ENCODE peak calls at places on chromosomes 5 and 9, in four cellular contexts. D is MM.1S, Q is stomach, M is astrocyte. V is an unnamed sample. For H3K27me3, the result is how much of the 10 kb centered on the place peaks cover.

GRCh38 chr5:175547810-175548209 is 69.5 kb downstream of the SFXN1 start:
- DNase-seq in D (no peak), Q (no peak), M (no peak), V (no peak)

GRCh38 chr5:94908889-94909480 is 290.5 kb downstream of the SLF1 start:
- DNase-seq in D (peak), Q (no peak), M (peak), V (peak)

GRCh38 chr5:125890387-125890955 is 532.7 kb upstream of the GRAMD2B start:
- DNase-seq in D (no peak), Q (no peak), M (peak), V (peak)

GRCh38 chr5:151696470-151697061 is 9.9 kb upstream of the SPARC start:
- DNase-seq in D (no peak), Q (no peak), M (peak), V (peak)

GRCh38 chr5:151770383-151771258 is 1.1 kb upstream of the G3BP1 start:
- DNase-seq in D (peak), Q (peak), M (peak), V (peak)

GRCh38 chr5:44871401-44871800 is 62.7 kb downstream of the MRPS30 start:
- DNase-seq in D (no peak), Q (no peak), M (no peak), V (no peak)

GRCh38 chr5:177466861-177467260 is 6.6 kb downstream of the DBN1 start:
- DNase-seq in D (no peak), Q (no peak), M (no peak), V (no peak)

GRCh38 chr5:100479079-100479688 is 56.0 kb upstream of the FAM174A start:
- DNase-seq in D (peak), Q (no peak), M (peak), V (no peak)

GRCh38 chr5:151448038-151448985 is 909 bp downstream of the SLC36A1 start:
- DNase-seq in D (peak), Q (peak), M (no peak), V (peak)

GRCh38 chr5:177576169-177576568 is 15.8 kb upstream of the TMED9 start:
- DNase-seq in D (no peak), Q (no peak), M (no peak), V (no peak)

GRCh38 chr5:173633304-173633703 is 16.9 kb upstream of the BOD1 start:
- DNase-seq in D (no peak), Q (no peak), M (no peak), V (no peak)

GRCh38 chr9:69919461-69920061 is 98.9 kb downstream of the CFAP95 start:
- DNase-seq in D (peak), Q (no peak), M (peak), V (peak)

GRCh38 chr9:17520264-17521058 is 58.4 kb upstream of the SH3GL2 start:
- DNase-seq in D (no peak), Q (no peak), M (no peak), V (no peak)

GRCh38 chr9:108551030-108551964 is 304.5 kb downstream of the ACTL7B start:
- DNase-seq in D (no peak), Q (no peak), M (peak), V (peak)

GRCh38 chr9:6600426-6600825 is 45.1 kb downstream of the GLDC start:
- DNase-seq in D (no peak), Q (no peak), M (no peak), V (no peak)

GRCh38 chr9:98927724-98928123 is 16.0 kb upstream of the COL15A1 start:
- DNase-seq in D (no peak), Q (no peak), M (no peak), V (no peak)

GRCh38 chr5:43305948-43306563 is 7.2 kb downstream of the HMGCS1 start:
- DNase-seq in D (peak), Q (no peak), M (peak), V (peak)

DNA sequence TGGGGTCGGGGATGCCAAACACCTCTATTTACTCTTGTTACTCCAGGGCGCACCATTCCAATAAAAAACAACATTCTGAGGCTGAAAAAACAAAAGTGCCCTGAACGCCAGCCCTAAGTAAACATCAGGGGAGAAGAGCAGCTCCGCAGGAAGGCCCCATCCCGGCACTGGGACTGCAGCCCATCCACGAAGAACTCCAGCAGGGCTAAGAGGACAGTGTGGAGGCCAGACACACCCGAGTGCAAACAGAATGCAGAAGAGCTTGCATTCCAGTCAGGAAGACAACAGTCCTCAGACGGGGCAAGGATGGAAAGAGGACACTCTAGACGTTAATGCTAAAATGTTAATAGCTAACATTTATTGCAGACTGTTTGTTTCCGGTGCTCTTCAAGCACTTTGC is 33.0 kb downstream of the FAM240B start:
- DNase-seq in D (no peak), Q (no peak), M (no peak), V (no peak)
- H3K4me3 ChIP-seq in D (peak), Q (peak), M (no peak), V (no peak)

DNA sequence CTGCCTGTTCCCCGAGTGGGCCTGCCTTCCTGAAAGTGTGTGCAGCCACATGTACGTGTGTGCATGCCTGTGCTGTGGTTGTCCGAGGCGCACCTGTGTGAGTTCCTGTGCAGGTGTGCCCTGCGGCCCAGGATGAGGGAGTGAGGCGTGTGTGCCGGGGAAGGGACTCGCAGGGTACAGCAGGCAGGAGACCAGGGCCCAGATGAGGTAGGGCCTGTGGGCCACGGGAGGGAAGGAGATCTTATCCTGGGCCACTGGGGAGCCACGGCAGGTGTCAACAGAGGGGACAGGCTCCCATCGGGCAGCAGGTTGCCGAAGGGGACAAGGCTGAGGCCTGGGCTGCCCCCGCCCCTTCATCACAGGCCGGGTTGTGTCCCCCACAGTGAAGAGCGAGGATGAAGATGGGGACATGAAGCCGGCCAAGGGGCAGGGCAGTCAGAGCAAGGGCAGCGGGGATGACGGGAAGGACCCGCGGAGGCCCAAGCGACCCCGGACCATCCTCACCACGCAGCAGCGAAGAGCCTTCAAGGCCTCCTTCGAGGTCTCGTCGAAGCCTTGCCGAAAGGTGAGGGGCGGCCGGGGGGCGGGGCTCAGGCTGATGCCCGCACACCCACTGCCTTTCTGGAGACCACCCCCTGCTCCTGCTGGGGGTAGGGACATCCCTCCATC is 79.2 kb downstream of the LMX1B start:
- DNase-seq in D (no peak), Q (no peak), M (no peak), V (no peak)
- H3K27me3 ChIP-seq in D (half or more), Q (under half), M (under half), V (under half)

GRCh38 chr9:89604463-89605180 is at the start of gene GADD45G:
- DNase-seq in D (peak), Q (peak), M (peak), V (peak)
- H3K4me3 ChIP-seq in D (peak), Q (peak), M (peak), V (peak)

GRCh38 chr9:137160054-137160425 is 9.8 kb downstream of the LRRC26 start:
- DNase-seq in D (no peak), Q (no peak), M (no peak), V (no peak)

GRCh38 chr9:137160716-137161557 is 8.9 kb downstream of the LRRC26 start:
- DNase-seq in D (no peak), Q (no peak), M (no peak), V (no peak)

GRCh38 chr9:137163101-137163661 is 6.7 kb downstream of the LRRC26 start:
- DNase-seq in D (no peak), Q (no peak), M (no peak), V (peak)

GRCh38 chr9:137162505-137163100 is 7.2 kb downstream of the LRRC26 start:
- DNase-seq in D (no peak), Q (peak), M (no peak), V (no peak)

DNA sequence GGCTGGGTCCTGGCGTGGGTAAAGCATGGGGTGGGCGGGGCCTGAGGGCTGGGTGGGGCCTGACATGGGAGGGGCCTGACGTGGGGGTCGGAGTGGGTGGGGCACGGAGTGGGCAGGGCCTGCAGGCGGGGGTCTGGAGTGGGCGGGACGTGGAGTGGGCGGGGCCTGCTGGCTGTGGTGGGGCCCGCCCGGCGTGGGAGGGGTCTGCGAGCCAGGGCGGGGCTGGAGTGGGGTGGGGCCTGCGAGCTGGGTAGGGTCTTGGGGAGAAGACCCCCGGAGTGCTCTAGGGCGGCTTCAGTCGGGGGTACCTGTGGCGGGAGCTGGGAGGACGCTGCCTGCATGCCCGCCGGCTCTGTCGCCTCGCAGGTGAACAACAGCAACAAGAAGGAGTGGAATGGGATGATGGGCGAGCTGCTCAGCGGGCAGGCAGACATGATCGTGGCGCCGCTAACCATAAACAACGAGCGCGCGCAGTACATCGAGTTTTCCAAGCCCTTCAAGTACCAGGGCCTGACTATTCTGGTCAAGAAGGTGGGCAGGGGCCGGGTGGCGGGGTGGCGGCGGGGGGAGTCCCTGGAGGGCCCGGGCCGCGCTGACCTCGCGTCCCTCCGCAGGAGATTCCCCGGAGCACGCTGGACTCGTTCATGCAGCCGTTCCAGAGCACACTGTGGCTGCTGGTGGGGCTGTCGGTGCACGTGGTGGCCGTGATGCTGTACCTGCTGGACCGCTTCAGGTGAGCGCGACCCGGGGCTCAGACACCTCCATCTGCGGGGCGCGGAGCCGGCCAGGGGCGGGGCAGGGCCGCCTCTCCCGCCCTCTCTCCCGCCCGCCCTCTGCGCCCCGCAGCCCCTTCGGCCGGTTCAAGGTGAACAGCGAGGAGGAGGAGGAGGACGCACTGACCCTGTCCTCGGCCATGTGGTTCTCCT is 8.0 kb downstream of the LRRC26 start:
- DNase-seq in D (no peak), Q (no peak), M (no peak), V (no peak)
- H3K27me3 ChIP-seq in D (half or more), Q (half or more), M (under half), V (half or more)

DNA sequence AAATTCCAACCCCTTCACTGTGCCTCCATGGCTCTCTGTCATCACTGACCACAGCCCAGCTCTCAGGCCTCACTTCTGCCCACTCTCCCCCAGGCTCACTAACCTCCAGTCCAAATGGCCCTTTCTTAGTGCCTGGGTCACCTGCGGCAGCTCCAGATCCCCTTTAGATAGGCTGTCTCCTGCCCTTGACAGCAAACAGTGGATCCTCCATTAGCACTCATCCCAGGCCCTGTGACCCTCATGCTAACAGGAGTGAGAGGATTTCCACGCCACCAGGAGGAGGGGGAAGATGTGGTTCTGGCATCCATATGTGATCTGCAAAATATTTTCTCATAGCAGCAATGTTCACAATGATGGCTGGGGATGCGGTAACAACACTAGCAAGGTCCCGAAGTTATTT is 139.4 kb downstream of the DCP2 start:
- DNase-seq in D (no peak), Q (no peak), M (no peak), V (no peak)
- H3K4me3 ChIP-seq in D (no peak), Q (no peak), M (no peak), V (no peak)

GRCh38 chr5:2981035-2981434 is 229.6 kb upstream of the IRX2 start:
- DNase-seq in D (no peak), Q (no peak), M (no peak), V (no peak)
- H3K27me3 ChIP-seq in D (under half), Q (under half), M (under half), V (under half)

GRCh38 chr5:170501361-170501760 is 2.5 kb upstream of the KCNIP1 start:
- DNase-seq in D (no peak), Q (no peak), M (no peak), V (no peak)

GRCh38 chr5:170504598-170505266 is 912 bp downstream of the KCNIP1 start:
- DNase-seq in D (no peak), Q (no peak), M (no peak), V (no peak)

GRCh38 chr5:170501931-170502330 is 1.9 kb upstream of the KCNIP1 start:
- DNase-seq in D (no peak), Q (no peak), M (no peak), V (no peak)

GRCh38 chr5:170502692-170503091 is 1.1 kb upstream of the KCNIP1 start:
- DNase-seq in D (no peak), Q (no peak), M (no peak), V (no peak)

GRCh38 chr5:170503970-170504525 is at the start of gene KCNIP1:
- DNase-seq in D (no peak), Q (no peak), M (no peak), V (peak)
- H3K4me3 ChIP-seq in D (no peak), Q (peak), M (peak), V (no peak)

V was measured in adipocyte.